ENCODE peak calls at places on chromosomes 5 and 9, in four cellular contexts. H is H9, G is HT-29, P is sigmoid colon. X is an unnamed sample.

GRCh38 chr5:127639804-127640203 is 9.1 kb upstream of the CTXN3 start:
- DNase-seq in H (no peak), G (no peak), P (no peak), X (no peak)

GRCh38 chr5:141001466-141001853 is 35.2 kb downstream of the PCDHAC2 start:
- DNase-seq in H (peak; percentile 64), G (peak; percentile 36), P (no peak), X (no peak)

GRCh38 chr9:126377521-126377920 is 50.9 kb downstream of the MVB12B start:
- DNase-seq in H (no peak), G (no peak), P (no peak), X (no peak)

GRCh38 chr5:150527038-150527437 is 19.1 kb downstream of the NDST1 start:
- DNase-seq in H (no peak), G (no peak), P (no peak), X (no peak)

GRCh38 chr9:110744753-110745522 is 76.3 kb downstream of the MUSK start:
- DNase-seq in H (no peak), G (no peak), P (peak; percentile 83), X (no peak)

GRCh38 chr5:110957934-110958333 is 113.6 kb upstream of the TSLP start:
- DNase-seq in H (no peak), G (no peak), P (no peak), X (no peak)

GRCh38 chr5:15640116-15640515 is 140.1 kb downstream of the FBXL7 start:
- DNase-seq in H (no peak), G (no peak), P (no peak), X (no peak)

GRCh38 chr5:146039420-146039819 is 66.0 kb downstream of the PLAC8L1 start:
- DNase-seq in H (no peak), G (no peak), P (no peak), X (no peak)

GRCh38 chr9:130681769-130682489 is 11.7 kb upstream of the EXOSC2 start:
- DNase-seq in H (peak; percentile 57), G (peak; percentile 29), P (no peak), X (no peak)

GRCh38 chr5:56337715-56338319 is 104.7 kb upstream of the ANKRD55 start:
- DNase-seq in H (no peak), G (no peak), P (no peak), X (no peak)

GRCh38 chr9:113298924-113299770 is 4.0 kb downstream of the RNF183 start:
- DNase-seq in H (peak; percentile 53), G (no peak), P (no peak), X (no peak)

GRCh38 chr9:14433293-14433818 is 119.4 kb upstream of the NFIB start:
- DNase-seq in H (no peak), G (no peak), P (no peak), X (no peak)

GRCh38 chr9:84371737-84372136 is 31.2 kb upstream of the SLC28A3 start:
- DNase-seq in H (no peak), G (no peak), P (no peak), X (peak; percentile 7)

GRCh38 chr9:112315905-112316304 is 17.5 kb downstream of the PTBP3 start:
- DNase-seq in H (no peak), G (no peak), P (no peak), X (no peak)

GRCh38 chr9:77019010-77019809 is at the start of gene FOXB2:
- DNase-seq in H (peak; percentile 51), G (no peak), P (no peak), X (no peak)

GRCh38 chr5:154587123-154587725 is 109.2 kb upstream of the HAND1 start:
- DNase-seq in H (no peak), G (no peak), P (no peak), X (peak; percentile 53)

GRCh38 chr5:171162165-171162564 is 146.9 kb upstream of the TLX3 start:
- DNase-seq in H (peak; percentile 26), G (no peak), P (no peak), X (no peak)

GRCh38 chr5:74575741-74576538 is 64.6 kb downstream of the ENC1 start:
- DNase-seq in H (no peak), G (peak; percentile 80), P (no peak), X (no peak)

GRCh38 chr9:127614961-127615360 is 2.9 kb downstream of the STXBP1 start:
- DNase-seq in H (no peak), G (no peak), P (no peak), X (no peak)

GRCh38 chr5:64834611-64835010 is 65.9 kb downstream of the CWC27 start:
- DNase-seq in H (no peak), G (no peak), P (no peak), X (no peak)

GRCh38 chr5:125349432-125349831 is 603.0 kb upstream of the ZNF608 start:
- DNase-seq in H (no peak), G (no peak), P (no peak), X (no peak)

GRCh38 chr5:35198681-35199080 is 31.6 kb downstream of the PRLR start:
- DNase-seq in H (no peak), G (peak; percentile 35), P (no peak), X (no peak)

GRCh38 chr5:111783537-111783936 is 26.5 kb upstream of the NREP start:
- DNase-seq in H (no peak), G (no peak), P (no peak), X (no peak)

GRCh38 chr9:35229066-35229778 is 67.4 kb downstream of the UNC13B start:
- DNase-seq in H (no peak), G (no peak), P (no peak), X (no peak)

GRCh38 chr5:151156732-151157402 is 712 bp downstream of the ANXA6 start:
- DNase-seq in H (peak; percentile 39), G (no peak), P (peak; percentile 77), X (no peak)

GRCh38 chr9:120878188-120879130 is 1.5 kb upstream of the PHF19 start:
- DNase-seq in H (no peak), G (no peak), P (no peak), X (no peak)